ENCODE peak calls at places on chromosome 17, in six cellular contexts. P, Y, Q, K, H and W are unnamed samples.

GRCh38 chr17:56125830-56126819 is 27.1 kb upstream of the ANKFN1 start:
- DNase-seq in P (no peak), Q (no peak), Y (peak; percentile 27), H (no peak), K (no peak), W (no peak)

GRCh38 chr17:3026125-3026855 is 37.1 kb downstream of the OR1D5 start:
- DNase-seq in P (no peak), K (no peak), Y (no peak), Q (no peak), H (no peak), W (no peak)

GRCh38 chr17:76515291-76515949 is 14.2 kb upstream of the RHBDF2 start:
- DNase-seq in Q (peak; percentile 56), Y (no peak), K (no peak), H (no peak), P (peak; percentile 82), W (no peak)

GRCh38 chr17:11493947-11494346 is 104.3 kb upstream of the DNAH9 start:
- DNase-seq in H (no peak), Q (no peak), P (no peak), Y (no peak), K (no peak), W (no peak)

GRCh38 chr17:45019177-45019711 is 32.2 kb downstream of the DCAKD start:
- DNase-seq in P (no peak), Q (peak; percentile 56), Y (no peak), H (no peak), K (peak; percentile 88), W (peak; percentile 63)

GRCh38 chr17:82266142-82266541 is 7.4 kb downstream of the CSNK1D start:
- DNase-seq in P (no peak), Q (no peak), Y (no peak), H (no peak), K (no peak), W (no peak)

GRCh38 chr17:66304304-66305174 is 2.1 kb downstream of the PRKCA start:
- DNase-seq in Y (peak; percentile 49), Q (no peak), H (peak; percentile 61), K (peak; percentile 23), P (no peak), W (no peak)

GRCh38 chr17:59221159-59221847 is 992 bp downstream of the GDPD1 start:
- DNase-seq in P (no peak), Y (no peak), Q (no peak), K (peak; percentile 40), H (no peak), W (no peak)

GRCh38 chr17:75404223-75404738 is 1.2 kb downstream of the GRB2 start:
- DNase-seq in K (peak; percentile 51), P (no peak), H (no peak), Y (peak; percentile 83), Q (no peak), W (no peak)

GRCh38 chr17:35898283-35899070 is 18.3 kb upstream of the CCL5 start:
- DNase-seq in H (no peak), Q (no peak), Y (no peak), K (no peak), P (no peak), W (no peak)

GRCh38 chr17:32341141-32341856 is 674 bp downstream of the C17orf75 start:
- DNase-seq in Q (no peak), K (peak; percentile 30), P (no peak), H (no peak), Y (peak; percentile 58), W (no peak)

GRCh38 chr17:70677783-70678647 is 508.7 kb downstream of the KCNJ2 start:
- DNase-seq in H (no peak), Q (no peak), K (no peak), P (no peak), Y (peak; percentile 75), W (no peak)

GRCh38 chr17:57876023-57876865 is 26.4 kb upstream of the MRPS23 start:
- DNase-seq in Q (no peak), P (no peak), H (no peak), Y (no peak), K (no peak), W (no peak)

GRCh38 chr17:59001158-59001814 is 105.4 kb downstream of the TRIM37 start:
- DNase-seq in Y (no peak), H (no peak), P (peak; percentile 88), Q (peak; percentile 39), K (peak; percentile 23), W (peak; percentile 41)

GRCh38 chr17:77155125-77155524 is 14.4 kb downstream of the SEC14L1 start:
- DNase-seq in Q (no peak), P (no peak), H (no peak), Y (no peak), K (no peak), W (no peak)

GRCh38 chr17:57953219-57953618 is 2.0 kb downstream of the CUEDC1 start:
- DNase-seq in H (no peak), P (no peak), K (no peak), Y (peak; percentile 79), Q (no peak), W (no peak)

GRCh38 chr17:7897773-7898172 is 9.2 kb downstream of the CHD3 start:
- DNase-seq in Q (no peak), P (no peak), K (peak; percentile 23), H (no peak), Y (peak; percentile 62), W (no peak)

GRCh38 chr17:74536890-74537289 is 5.6 kb upstream of the CD300LB start:
- DNase-seq in Q (no peak), K (no peak), H (no peak), P (no peak), Y (no peak), W (no peak)

GRCh38 chr17:81050645-81051625 is 16.0 kb downstream of the BAIAP2 start:
- DNase-seq in Y (no peak), P (no peak), K (no peak), H (no peak), Q (no peak), W (no peak)

GRCh38 chr17:76659928-76660614 is 16.5 kb upstream of the ST6GALNAC1 start:
- DNase-seq in Y (no peak), P (no peak), Q (no peak), H (no peak), K (peak; percentile 71), W (no peak)

GRCh38 chr17:77778636-77779524 is 179.6 kb upstream of the TNRC6C start:
- DNase-seq in Y (no peak), K (no peak), Q (no peak), P (no peak), H (no peak), W (no peak)

GRCh38 chr17:72297326-72298115 is 176.7 kb downstream of the SOX9 start:
- DNase-seq in H (no peak), Y (no peak), Q (no peak), P (no peak), K (no peak), W (no peak)

GRCh38 chr17:9364837-9365430 is 210.7 kb downstream of the STX8 start:
- DNase-seq in K (no peak), H (no peak), Q (no peak), P (no peak), Y (no peak), W (no peak)

GRCh38 chr17:68705331-68706166 is 104.4 kb upstream of the FAM20A start:
- DNase-seq in P (no peak), H (no peak), K (no peak), Q (no peak), Y (no peak), W (no peak)

GRCh38 chr17:3893003-3893719 is at the start of gene CAMKK1:
- DNase-seq in K (peak; percentile 95), H (peak; percentile 44), Q (peak; percentile 99), Y (peak; percentile 77), P (no peak), W (peak; percentile 99)

GRCh38 chr17:996554-997344 is at the start of gene TIMM22:
- DNase-seq in Q (peak; percentile 94), P (peak; percentile 85), K (peak; percentile 85), H (peak; percentile 94), Y (peak; percentile 96), W (peak; percentile 95)
- TF ChIP-seq POLR2A in Q (peak; percentile 91), P (peak; percentile 94), K (peak; percentile 90), H (peak; percentile 93), Y (peak; percentile 84), W (peak; percentile 91)

DNA sequence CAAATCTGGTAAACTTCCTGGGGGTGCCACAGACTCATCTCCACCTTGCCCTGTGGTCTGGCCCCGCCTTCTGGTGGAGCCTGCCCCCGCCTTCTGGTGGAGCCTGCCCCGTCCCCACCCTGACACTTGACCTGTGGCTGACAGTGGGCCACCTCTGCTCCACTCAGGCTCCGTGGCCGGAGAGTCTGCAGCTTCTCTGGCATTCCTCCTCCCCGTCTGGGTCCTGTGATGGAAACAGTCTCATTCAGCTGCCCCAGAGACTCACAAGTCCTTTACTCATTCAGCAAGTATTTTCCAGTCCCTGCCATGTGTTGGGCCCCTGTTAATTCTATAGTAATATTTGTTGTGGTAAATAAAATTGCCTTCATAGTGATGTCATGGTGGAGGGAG is 21.0 kb upstream of the G6PC1 start:
- DNase-seq in H (no peak), K (peak; percentile 46), Y (no peak), P (no peak), Q (no peak), W (no peak)
- TF ChIP-seq TAF1 in H (no peak), K (no peak), Y (no peak), P (no peak), Q (no peak), W (no peak)

GRCh38 chr17:21475555-21475954 is 99.4 kb downstream of the KCNJ12 start:
- DNase-seq in H (no peak), K (no peak), P (no peak), Q (no peak), Y (no peak), W (no peak)

GRCh38 chr17:21470861-21471260 is 94.7 kb downstream of the KCNJ12 start:
- DNase-seq in K (no peak), H (no peak), P (no peak), Q (no peak), Y (no peak), W (no peak)

DNA sequence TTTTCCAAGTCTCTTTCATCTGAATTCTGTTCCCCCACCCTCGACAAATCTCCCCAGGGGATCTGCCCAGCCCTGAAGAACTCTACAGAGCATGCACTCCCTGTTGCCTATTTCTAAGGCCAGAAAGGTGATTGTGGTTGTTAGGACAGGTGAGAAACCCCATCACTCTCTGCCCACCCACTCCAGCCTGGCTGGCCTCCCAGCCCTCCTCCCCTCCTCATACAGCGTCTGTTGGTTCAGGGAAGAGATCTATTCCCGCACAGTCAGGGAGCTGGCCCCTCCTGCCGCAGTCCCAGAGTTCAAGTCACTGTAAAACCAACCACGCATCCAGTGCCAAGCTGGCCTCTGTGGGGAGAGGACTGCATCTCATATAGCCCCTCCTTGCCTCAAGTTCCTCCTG is 98.7 kb downstream of the KCNJ12 start:
- DNase-seq in Q (no peak), H (no peak), K (no peak), P (no peak), Y (no peak), W (no peak)
- TF ChIP-seq POLR2A in Q (no peak), H (no peak), K (no peak), P (no peak), Y (no peak), W (no peak)

GRCh38 chr17:41394254-41395016 is 3.0 kb downstream of the KRT31 start:
- DNase-seq in K (no peak), P (no peak), Q (no peak), Y (no peak), H (no peak), W (no peak)

GRCh38 chr17:41393826-41394225 is 3.6 kb downstream of the KRT31 start:
- DNase-seq in K (no peak), P (no peak), H (no peak), Y (no peak), Q (no peak), W (no peak)

GRCh38 chr17:41392278-41392677 is 5.1 kb downstream of the KRT31 start:
- DNase-seq in Q (no peak), P (no peak), H (no peak), K (no peak), Y (no peak), W (no peak)

GRCh38 chr17:41391535-41391934 is 5.9 kb downstream of the KRT31 start:
- DNase-seq in P (no peak), Y (no peak), Q (no peak), K (no peak), H (no peak), W (no peak)

GRCh38 chr17:41393294-41393693 is 4.1 kb downstream of the KRT31 start:
- DNase-seq in Q (no peak), Y (no peak), H (no peak), P (no peak), K (no peak), W (no peak)
- TF ChIP-seq TAF1 in Q (no peak), Y (no peak), H (no peak), P (no peak), K (no peak), W (no peak)